ENCODE peak calls at places on chromosomes 4 and X, in five cellular contexts. I is activated CD4-positive, alpha-beta memory T cell treated with anti-CD3 and anti-CD28 coated beads, Interleukin-2, amount 10 ng/mL, durations not matched to agents 7 days and 5 days; Q is NCI-H446 treated with DMSO at 0.1 percent for 48 hours; P is fibroblast of pulmonary artery; M is ureter. X is an unnamed sample.

GRCh38 chr4:76341063-76341462 is 34.5 kb downstream of the STBD1 start:
- DNase-seq in Q (no peak), P (peak), I (no peak), M (no peak), X (no peak)

GRCh38 chrX:100928660-100929613 is at the start of gene XKRX:
- DNase-seq in M (no peak), P (no peak), Q (no peak), I (peak), X (peak)

GRCh38 chr4:35525192-35525978 is 718.9 kb downstream of the ARAP2 start:
- DNase-seq in Q (no peak), M (no peak), P (no peak), I (no peak), X (no peak)

GRCh38 chr4:154687840-154688239 is 56.0 kb upstream of the LRAT start:
- DNase-seq in Q (no peak), P (no peak), I (no peak), M (no peak), X (no peak)

GRCh38 chr4:71296945-71297344 is 41.9 kb upstream of the SLC4A4 start:
- DNase-seq in Q (no peak), I (no peak), P (no peak), M (no peak), X (no peak)

GRCh38 chr4:147843162-147843561 is 111.3 kb downstream of the ARHGAP10 start:
- DNase-seq in P (no peak), Q (no peak), M (no peak), I (no peak), X (no peak)

GRCh38 chr4:184444953-184445309 is 29.4 kb downstream of the IRF2 start:
- DNase-seq in I (no peak), P (no peak), M (no peak), Q (no peak), X (no peak)

GRCh38 chr4:2258091-2259035 is 3.5 kb downstream of the MXD4 start:
- DNase-seq in M (no peak), I (peak), P (no peak), Q (no peak), X (peak)

GRCh38 chr4:184310171-184310567 is 92.5 kb upstream of the ENPP6 start:
- DNase-seq in P (no peak), Q (no peak), M (no peak), I (peak), X (no peak)

GRCh38 chrX:65300104-65300809 is 234.3 kb downstream of the LAS1L start:
- DNase-seq in Q (no peak), I (no peak), P (no peak), M (no peak), X (no peak)

GRCh38 chrX:149060921-149061320 is 444.2 kb downstream of the IDS start:
- DNase-seq in M (no peak), P (peak), I (no peak), Q (no peak), X (no peak)

GRCh38 chr4:150078996-150079581 is 844 bp downstream of the DCLK2 start:
- DNase-seq in M (no peak), P (no peak), Q (no peak), I (peak), X (peak)

GRCh38 chr4:152784490-152785195 is 4.9 kb downstream of the ARFIP1 start:
- DNase-seq in Q (no peak), M (no peak), P (peak), I (no peak), X (no peak)

GRCh38 chr4:4549534-4549933 is 7.7 kb upstream of the STX18 start:
- DNase-seq in P (no peak), M (no peak), Q (no peak), I (no peak), X (no peak)

GRCh38 chr4:173243321-173243720 is 74.7 kb downstream of the GALNT7 start:
- DNase-seq in M (no peak), I (no peak), Q (no peak), P (peak), X (no peak)

GRCh38 chr4:185235480-185236154 is 26.2 kb downstream of the SNX25 start:
- DNase-seq in P (peak), M (no peak), I (no peak), Q (no peak), X (no peak)

GRCh38 chrX:54045563-54046228 is 1.4 kb upstream of the PHF8 start:
- DNase-seq in M (no peak), Q (no peak), P (no peak), I (no peak), X (no peak)